ENCODE peak calls at places on chromosome 10, in eight cellular contexts. M is heart left ventricle, H is suprapubic skin, N is spleen, F is stomach, Q is right lobe of liver, G is GM12878, U is tibial nerve. Z is an unnamed sample.

GRCh38 chr10:63633677-63634487 is 112.7 kb downstream of the REEP3 start:
- DNase-seq in M (no peak), H (no peak), N (no peak), F (no peak), Q (no peak), G (no peak), U (no peak), Z (no peak)

GRCh38 chr10:70782401-70783055 is 2.6 kb downstream of the TBATA start:
- DNase-seq in M (peak; percentile 50), H (no peak), N (no peak), F (no peak), Q (no peak), G (no peak), U (no peak), Z (peak; percentile 11)

GRCh38 chr10:130804281-130804680 is 507.2 kb downstream of the TCERG1L start:
- DNase-seq in M (no peak), H (no peak), N (no peak), F (no peak), Q (no peak), G (no peak), U (no peak), Z (no peak)

GRCh38 chr10:59907918-59908807 is 1.8 kb upstream of the CCDC6 start:
- DNase-seq in M (peak; percentile 54), H (no peak), N (no peak), F (peak; percentile 64), Q (no peak), G (no peak), U (peak; percentile 33), Z (peak; percentile 63)

GRCh38 chr10:123318516-123318915 is 164.3 kb downstream of the BUB3 start:
- DNase-seq in M (no peak), H (no peak), N (no peak), F (no peak), Q (no peak), G (no peak), U (no peak), Z (no peak)

GRCh38 chr10:28716748-28717147 is 39.4 kb downstream of the BAMBI start:
- DNase-seq in M (no peak), H (no peak), N (no peak), F (no peak), Q (no peak), G (no peak), U (no peak), Z (no peak)

GRCh38 chr10:99880071-99880835 is 97.8 kb downstream of the ABCC2 start:
- DNase-seq in M (peak; percentile 59), H (no peak), N (no peak), F (no peak), Q (peak; percentile 43), G (no peak), U (no peak), Z (no peak)

GRCh38 chr10:31242902-31243301 is 76.1 kb upstream of the ZEB1 start:
- DNase-seq in M (peak; percentile 69), H (no peak), N (peak; percentile 57), F (no peak), Q (peak; percentile 19), G (peak; percentile 5), U (no peak), Z (no peak)

GRCh38 chr10:6579904-6580278 is at the start of gene PRKCQ:
- DNase-seq in M (no peak), H (no peak), N (no peak), F (no peak), Q (peak; percentile 47), G (no peak), U (no peak), Z (no peak)

GRCh38 chr10:1029838-1030237 is 4.2 kb upstream of the IDI2 start:
- DNase-seq in M (no peak), H (no peak), N (no peak), F (no peak), Q (no peak), G (no peak), U (no peak), Z (no peak)

DNA sequence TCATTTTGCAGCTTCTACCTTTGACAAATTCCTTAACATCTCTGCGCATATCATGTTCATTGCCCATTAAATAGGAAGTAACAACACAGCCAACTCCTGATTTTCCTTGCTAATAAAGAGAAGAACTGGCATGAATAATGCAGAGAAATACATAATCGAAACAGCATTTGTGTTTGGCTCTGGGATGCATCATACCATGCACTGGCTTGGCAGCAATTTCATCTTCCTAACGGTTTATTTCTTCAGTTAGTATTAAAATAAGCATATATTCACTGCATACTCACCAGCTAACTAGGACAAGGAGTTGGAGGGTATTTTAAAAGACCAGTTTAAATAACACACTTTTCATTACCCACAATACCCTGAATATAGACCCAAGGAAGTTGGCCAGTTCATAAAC is 132.5 kb downstream of the ITGA8 start:
- DNase-seq in M (no peak), H (no peak), N (no peak), F (no peak), Q (no peak), G (no peak), U (no peak), Z (no peak)
- TF ChIP-seq POLR2A in M (no peak), H (no peak), N (no peak), F (no peak), Q (no peak), G (no peak), U (no peak), Z (no peak)

GRCh38 chr10:95333997-95334792 is 43.4 kb upstream of the PDLIM1 start:
- DNase-seq in M (peak; percentile 91), H (peak; percentile 76), N (no peak), F (peak; percentile 65), Q (peak; percentile 73), G (no peak), U (no peak), Z (peak; percentile 62)
- TF ChIP-seq POLR2A in M (peak; percentile 26), H (no peak), N (no peak), F (no peak), Q (no peak), G (no peak), U (no peak), Z (no peak)

GRCh38 chr10:116602648-116603400 is 12.1 kb downstream of the PNLIPRP1 start:
- DNase-seq in M (no peak), H (no peak), N (no peak), F (no peak), Q (no peak), G (no peak), U (no peak), Z (no peak)
- TF ChIP-seq POLR2A in M (no peak), H (no peak), N (no peak), F (no peak), Q (no peak), G (no peak), U (no peak), Z (no peak)

GRCh38 chr10:110898391-110898790 is 20.6 kb downstream of the BBIP1 start:
- DNase-seq in M (no peak), H (no peak), N (no peak), F (no peak), Q (no peak), G (no peak), U (no peak), Z (no peak)

GRCh38 chr10:110900983-110901382 is 18.0 kb downstream of the BBIP1 start:
- DNase-seq in M (no peak), H (no peak), N (no peak), F (no peak), Q (no peak), G (no peak), U (no peak), Z (no peak)

GRCh38 chr10:110901954-110902819 is 16.8 kb downstream of the BBIP1 start:
- DNase-seq in M (no peak), H (no peak), N (no peak), F (no peak), Q (no peak), G (no peak), U (no peak), Z (no peak)

DNA sequence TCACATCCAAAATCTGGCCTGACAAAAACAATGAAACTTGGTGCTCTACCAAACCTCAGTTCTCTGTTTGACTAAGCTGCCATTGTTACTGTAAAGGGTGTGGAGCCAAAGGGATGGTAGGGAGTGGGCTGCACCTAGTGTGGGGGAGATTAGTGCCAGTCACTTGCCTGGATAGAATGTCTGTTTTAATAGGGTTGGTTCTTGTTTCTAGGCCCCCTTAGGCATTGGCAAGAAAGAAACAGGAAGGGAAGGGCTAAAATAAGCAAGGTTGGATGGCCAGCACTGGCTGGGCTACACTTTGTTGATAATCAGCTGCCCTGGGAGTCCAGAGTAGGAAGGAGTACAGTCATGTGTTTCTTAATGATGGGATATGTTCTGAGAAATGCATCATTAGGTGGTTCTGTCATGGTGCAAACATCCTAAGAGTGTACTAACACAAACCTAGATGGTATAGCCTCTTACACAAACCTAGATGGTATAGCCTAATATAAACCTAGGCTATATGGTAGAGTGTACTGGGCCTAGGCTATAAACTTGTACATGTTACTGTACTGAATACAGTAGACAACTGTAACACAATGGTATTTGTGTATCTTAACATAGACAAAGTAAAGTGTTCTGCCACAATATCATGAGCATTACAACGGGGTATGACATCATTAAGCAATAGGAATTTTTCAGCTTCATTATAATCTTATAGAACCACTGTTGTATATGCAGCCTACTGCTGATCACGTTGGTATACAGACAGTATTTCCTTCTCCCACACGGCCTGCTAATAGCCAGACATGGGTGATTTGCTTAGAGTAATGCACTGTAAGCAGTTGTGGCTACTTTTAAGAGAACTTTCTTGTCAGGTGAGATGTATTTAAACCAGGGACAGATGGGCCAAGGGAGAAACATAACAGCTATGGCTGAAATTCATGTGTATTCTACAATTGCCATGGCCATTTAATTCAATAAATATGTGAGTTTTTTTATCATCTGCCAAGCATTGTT is 15.4 kb downstream of the BBIP1 start:
- DNase-seq in M (no peak), H (no peak), N (no peak), F (no peak), Q (no peak), G (no peak), U (no peak), Z (no peak)
- TF ChIP-seq POLR2A in M (no peak), H (no peak), N (no peak), F (no peak), Q (no peak), G (peak; percentile 57), U (no peak), Z (no peak)

GRCh38 chr10:100998991-100999741 is 442 bp upstream of the LZTS2 start:
- DNase-seq in M (peak; percentile 87), H (peak; percentile 89), N (peak; percentile 97), F (peak; percentile 82), Q (peak; percentile 83), G (no peak), U (peak; percentile 72), Z (peak; percentile 86)
- TF ChIP-seq POLR2A in M (peak; percentile 96), H (peak; percentile 86), N (no peak), F (no peak), Q (peak; percentile 81), G (peak; percentile 77), U (peak; percentile 98), Z (peak; percentile 77)

DNA sequence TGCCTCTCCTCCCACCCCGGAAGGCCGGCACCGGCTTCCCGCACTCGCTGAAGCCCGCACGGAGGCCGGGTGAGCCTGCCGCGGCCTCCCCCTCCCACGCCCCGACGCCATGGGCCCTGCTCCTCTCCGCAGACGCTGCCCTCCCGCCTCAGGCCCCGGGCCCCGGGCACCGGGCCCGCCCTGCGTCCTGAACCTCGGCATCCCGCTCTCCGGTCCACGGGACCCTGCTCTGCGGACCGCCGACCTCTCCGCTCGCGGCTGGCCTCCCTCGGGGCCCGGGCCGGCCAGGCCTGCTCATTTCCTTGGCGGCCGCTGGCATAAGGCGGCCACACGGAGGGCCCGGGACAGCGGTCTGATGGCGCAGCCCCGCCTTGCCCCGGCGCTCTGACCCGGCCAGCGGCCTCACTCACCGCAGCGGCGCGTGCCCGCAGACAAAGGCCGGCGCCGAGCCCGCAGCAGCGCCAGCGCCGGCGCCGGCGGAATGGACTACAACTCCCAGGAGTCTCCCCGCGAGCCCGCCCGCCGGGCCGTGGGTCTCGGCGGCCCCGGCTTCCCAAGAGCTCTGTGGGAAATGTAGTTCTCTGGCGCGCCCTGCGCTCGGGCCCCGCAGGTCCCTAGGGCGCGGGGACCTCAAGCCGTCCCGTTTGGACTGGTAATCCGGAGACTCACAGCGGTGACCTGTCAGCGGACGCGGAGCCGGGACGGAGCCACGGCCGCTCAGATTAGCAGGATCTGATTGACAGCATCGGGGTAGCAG is at the start of gene ZNF32:
- DNase-seq in M (peak; percentile 87), H (peak; percentile 85), N (peak; percentile 94), F (peak; percentile 85), Q (peak; percentile 89), G (no peak), U (peak; percentile 69), Z (peak; percentile 66)
- TF ChIP-seq POLR2A in M (peak; percentile 59), H (no peak), N (no peak), F (no peak), Q (peak; percentile 62), G (peak; percentile 69), U (peak; percentile 39), Z (no peak)

Z was measured in breast epithelium.